ENCODE peak calls at places on chromosomes 16 and 17, in six cellular contexts. R, K, Z, L, N and W are unnamed samples.
A peak's percentile ranks its signal among the peaks of the same experiment; 100 is the strongest.

GRCh38 chr16:67942200-67942509 is 1.8 kb downstream of the LCAT start:
- DNase-seq in R (no peak), K (no peak), Z (no peak), L (no peak), N (peak; percentile 43), W (peak; percentile 75)

GRCh38 chr17:29933379-29933778 is 3.4 kb upstream of the SSH2 start:
- DNase-seq in R (no peak), K (no peak), Z (no peak), L (no peak), N (peak; percentile 40), W (peak; percentile 54)

GRCh38 chr17:75693500-75694481 is 26.7 kb downstream of the SAP30BP start:
- DNase-seq in R (no peak), K (peak; percentile 98), Z (peak; percentile 92), L (no peak), N (no peak), W (no peak)

GRCh38 chr17:39197380-39198185 is at the start of gene CACNB1:
- DNase-seq in R (peak; percentile 25), K (peak; percentile 50), Z (peak; percentile 48), L (peak; percentile 72), N (peak; percentile 84), W (peak; percentile 98)

GRCh38 chr16:81885976-81886586 is 107.0 kb downstream of the PLCG2 start:
- DNase-seq in R (no peak), K (no peak), Z (no peak), L (no peak), N (peak; percentile 16), W (peak; percentile 75)

GRCh38 chr17:29565643-29566472 is 979 bp downstream of the ABHD15 start:
- DNase-seq in R (peak; percentile 23), K (no peak), Z (no peak), L (peak; percentile 59), N (peak; percentile 41), W (peak; percentile 56)

GRCh38 chr17:3335876-3336275 is 37.7 kb upstream of the OR3A1 start:
- DNase-seq in R (no peak), K (no peak), Z (no peak), L (no peak), N (peak; percentile 13), W (no peak)

GRCh38 chr16:83233153-83233552 is 574.6 kb upstream of the HSBP1 start:
- DNase-seq in R (no peak), K (no peak), Z (no peak), L (no peak), N (no peak), W (no peak)

GRCh38 chr16:1773703-1774455 is 945 bp upstream of the MRPS34 start:
- DNase-seq in R (no peak), K (no peak), Z (no peak), L (peak; percentile 70), N (peak; percentile 52), W (no peak)

GRCh38 chr16:72068930-72069329 is 5.9 kb downstream of the HPR start:
- DNase-seq in R (no peak), K (no peak), Z (no peak), L (no peak), N (no peak), W (no peak)

GRCh38 chr16:86062271-86062965 is 163.5 kb downstream of the IRF8 start:
- DNase-seq in R (no peak), K (no peak), Z (no peak), L (no peak), N (no peak), W (no peak)

GRCh38 chr16:1745181-1745899 is 26.0 kb downstream of the NME3 start:
- DNase-seq in R (no peak), K (no peak), Z (no peak), L (no peak), N (no peak), W (no peak)

GRCh38 chr16:31713945-31714898 is 159.4 kb upstream of the ZNF267 start:
- DNase-seq in R (no peak), K (no peak), Z (no peak), L (no peak), N (no peak), W (no peak)

GRCh38 chr17:50297407-50297865 is 23.2 kb downstream of the TMEM92 start:
- DNase-seq in R (peak; percentile 59), K (peak; percentile 47), Z (peak; percentile 17), L (peak; percentile 89), N (peak; percentile 46), W (peak; percentile 96)

GRCh38 chr16:84985079-84986065 is 26.0 kb downstream of the ZDHHC7 start:
- DNase-seq in R (no peak), K (no peak), Z (no peak), L (no peak), N (no peak), W (no peak)

GRCh38 chr16:19005561-19006445 is 22.1 kb downstream of the TMC7 start:
- DNase-seq in R (no peak), K (peak; percentile 76), Z (peak; percentile 85), L (peak; percentile 39), N (peak; percentile 59), W (no peak)

GRCh38 chr17:74448774-74449173 is 16.9 kb downstream of the GPRC5C start:
- DNase-seq in R (no peak), K (no peak), Z (no peak), L (no peak), N (no peak), W (no peak)

GRCh38 chr16:25034916-25035315 is 19.7 kb upstream of the ARHGAP17 start:
- DNase-seq in R (no peak), K (no peak), Z (no peak), L (no peak), N (no peak), W (no peak)

GRCh38 chr17:83193336-83194188 is 114.2 kb downstream of the METRNL start:
- DNase-seq in R (no peak), K (no peak), Z (no peak), L (peak; percentile 23), N (no peak), W (peak; percentile 45)